ENCODE peak calls at places on chromosome 20, in four cellular contexts. C is lower lobe of right lung, T is H9, G is tibial nerve. W is an unnamed sample.

GRCh38 chr20:51533291-51534172 is 9.0 kb downstream of the NFATC2 start:
- DNase-seq in G (no peak), C (no peak), T (no peak), W (no peak)

GRCh38 chr20:21436186-21436585 is 38.9 kb upstream of the NKX2-4 start:
- DNase-seq in T (no peak), G (no peak), C (no peak), W (no peak)

GRCh38 chr20:61447950-61448349 is 195.9 kb downstream of the CDH4 start:
- DNase-seq in T (peak; percentile 23), G (no peak), C (no peak), W (no peak)

GRCh38 chr20:34022154-34022842 is 28.6 kb downstream of the RALY start:
- DNase-seq in T (no peak), G (no peak), C (no peak), W (no peak)

GRCh38 chr20:63056236-63057132 is 49.7 kb upstream of the BHLHE23 start:
- DNase-seq in G (no peak), C (peak; percentile 50), T (peak; percentile 77), W (no peak)

GRCh38 chr20:46088409-46089075 is 1.2 kb downstream of the NCOA5 start:
- DNase-seq in T (no peak), G (no peak), C (no peak), W (no peak)

GRCh38 chr20:44720994-44721784 is 6.0 kb downstream of the CCN5 start:
- DNase-seq in C (peak; percentile 76), G (no peak), T (no peak), W (peak; percentile 75)

GRCh38 chr20:3222635-3223600 is 13.6 kb downstream of the ITPA start:
- DNase-seq in G (no peak), C (no peak), T (no peak), W (no peak)

GRCh38 chr20:47019106-47019824 is 124.6 kb downstream of the EYA2 start:
- DNase-seq in C (no peak), T (no peak), G (peak; percentile 40), W (no peak)

GRCh38 chr20:22374066-22374465 is 210.3 kb downstream of the FOXA2 start:
- DNase-seq in T (no peak), G (no peak), C (no peak), W (no peak)

GRCh38 chr20:1810926-1811620 is 84.1 kb upstream of the SIRPA start:
- DNase-seq in C (no peak), T (no peak), G (peak; percentile 36), W (peak; percentile 58)

GRCh38 chr20:44188752-44189151 is 1.8 kb upstream of the JPH2 start:
- DNase-seq in T (no peak), G (no peak), C (no peak), W (peak; percentile 58)

GRCh38 chr20:46289416-46289815 is 18.9 kb downstream of the CDH22 start:
- DNase-seq in T (no peak), C (no peak), G (no peak), W (no peak)

GRCh38 chr20:62479218-62479617 is 3.4 kb upstream of the GATA5 start:
- DNase-seq in T (no peak), G (no peak), C (no peak), W (no peak)

GRCh38 chr20:12928755-12929401 is 79.9 kb upstream of the SPTLC3 start:
- DNase-seq in G (no peak), C (no peak), T (no peak), W (no peak)

GRCh38 chr20:4513720-4514119 is 208.0 kb upstream of the PRND start:
- DNase-seq in G (no peak), T (no peak), C (no peak), W (no peak)

GRCh38 chr20:2558581-2559301 is 22.4 kb downstream of the TMC2 start:
- DNase-seq in G (no peak), C (no peak), T (peak; percentile 45), W (no peak)

GRCh38 chr20:31894980-31895675 is 24.7 kb downstream of the TTLL9 start:
- DNase-seq in G (peak; percentile 88), T (peak; percentile 62), C (peak; percentile 56), W (peak; percentile 78)

GRCh38 chr20:57308451-57309410 is 20.9 kb upstream of the SPO11 start:
- DNase-seq in G (no peak), T (no peak), C (no peak), W (no peak)

GRCh38 chr20:3532089-3532615 is 61.3 kb downstream of the ATRN start:
- DNase-seq in C (no peak), T (no peak), G (no peak), W (no peak)

DNA sequence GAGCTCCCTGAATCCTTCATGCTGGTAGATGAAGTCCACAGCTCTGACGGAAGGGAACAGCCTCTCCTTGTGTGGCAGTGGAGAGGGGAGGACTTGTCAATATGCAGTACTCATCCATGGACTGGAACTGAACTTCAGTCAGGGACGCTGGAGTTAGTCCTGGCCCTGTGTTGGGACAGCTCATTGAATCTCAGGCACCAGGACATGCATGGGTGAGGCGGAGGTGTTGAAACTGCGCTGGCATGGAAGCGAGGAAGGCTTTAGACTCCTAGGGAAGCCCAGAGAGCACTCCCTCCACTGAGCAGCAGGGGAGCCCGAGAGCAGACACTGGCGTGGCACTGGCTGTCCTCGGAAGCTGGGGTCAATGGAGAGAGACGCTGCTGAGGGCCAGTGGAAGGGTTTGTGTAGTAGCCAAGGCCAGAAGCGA is 161.3 kb upstream of the GGTLC1 start:
- DNase-seq in T (peak; percentile 80), C (no peak), G (no peak), W (peak; percentile 50)
- TF ChIP-seq CTCF in T (peak; percentile 72), C (peak; percentile 24), G (no peak), W (no peak)

GRCh38 chr20:36812601-36813000 is 39.0 kb upstream of the DSN1 start:
- DNase-seq in T (no peak), G (no peak), C (no peak), W (no peak)
- H3K9me3 ChIP-seq in T (no peaks in the 10 kb centered on the region), G (no peaks in the 10 kb centered on the region), C (no peaks in the 10 kb centered on the region), W (no peaks in the 10 kb centered on the region)

GRCh38 chr20:54194724-54195438 is 13.0 kb upstream of the PFDN4 start:
- DNase-seq in T (no peak), G (no peak), C (no peak), W (no peak)
- TF ChIP-seq CTCF in T (peak; percentile 48), G (no peak), C (no peak), W (no peak)

DNA sequence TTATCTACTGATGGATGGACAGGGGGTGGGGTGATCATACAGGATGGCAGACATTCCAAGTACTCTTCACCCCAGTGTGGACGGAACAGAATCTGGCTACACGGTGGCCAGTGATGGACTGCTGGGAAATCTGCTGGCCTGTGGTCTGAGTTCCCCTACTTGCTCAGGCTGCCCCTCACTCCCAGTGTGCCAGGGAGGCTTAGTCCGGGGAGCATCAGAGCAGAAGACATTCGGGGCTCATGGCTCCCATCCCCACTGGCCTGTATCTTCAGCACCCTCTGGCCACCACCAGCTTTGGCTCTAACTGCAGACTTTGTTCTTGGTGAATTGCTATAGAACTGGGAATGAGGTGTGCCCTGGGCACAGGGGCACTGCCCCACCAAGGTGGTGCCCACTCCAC is 15.3 kb downstream of the TLDC2 start:
- DNase-seq in T (no peak), C (peak; percentile 17), G (no peak), W (no peak)
- H3K9me3 ChIP-seq in T (no peaks in the 10 kb centered on the region), C (no peaks in the 10 kb centered on the region), G (no peaks in the 10 kb centered on the region), W (no peaks in the 10 kb centered on the region)

GRCh38 chr20:38290829-38291581 is 13.0 kb upstream of the BPI start:
- DNase-seq in G (no peak), C (no peak), T (peak; percentile 90), W (peak; percentile 75)
- TF ChIP-seq CTCF in G (peak; percentile 17), C (peak; percentile 34), T (peak; percentile 83), W (peak; percentile 19)

W was measured in right atrium auricular region.